ENCODE peak calls at places on chromosomes 16 and 17, in nine cellular contexts. X is SK-N-SH, F is Peyer's patch, L is thoracic aorta, A is GM10248, Y is fibroblast of pulmonary artery, U is mesothelial cell of epicardium, E is kidney epithelial cell, C is ascending aorta. I is an unnamed sample.

GRCh38 chr17:20991276-20992037 is 51.4 kb downstream of the USP22 start:
- DNase-seq in X (no peak), F (no peak), L (no peak), A (no peak), Y (no peak), U (no peak), E (no peak), C (peak), I (no peak)

GRCh38 chr16:49967012-49967559 is 57.9 kb upstream of the CNEP1R1 start:
- DNase-seq in X (peak), F (no peak), L (no peak), A (no peak), Y (no peak), U (no peak), E (no peak), C (no peak), I (no peak)

GRCh38 chr17:66008680-66009079 is 183.3 kb downstream of the CEP112 start:
- DNase-seq in X (no peak), F (no peak), L (no peak), A (no peak), Y (no peak), U (no peak), E (no peak), C (no peak), I (no peak)

GRCh38 chr17:51805765-51806164 is 352.7 kb downstream of the CA10 start:
- DNase-seq in X (no peak), F (no peak), L (no peak), A (no peak), Y (no peak), U (no peak), E (no peak), C (no peak), I (no peak)

GRCh38 chr16:88276591-88276990 is 106.2 kb upstream of the ZNF469 start:
- DNase-seq in X (no peak), F (no peak), L (no peak), A (no peak), Y (no peak), U (no peak), E (no peak), C (no peak), I (no peak)

GRCh38 chr16:86219655-86220445 is 290.5 kb upstream of the FOXF1 start:
- DNase-seq in X (no peak), F (no peak), L (no peak), A (no peak), Y (no peak), U (peak), E (no peak), C (peak), I (no peak)

GRCh38 chr17:43578699-43579569 is 32.8 kb upstream of the ETV4 start:
- DNase-seq in X (peak), F (peak), L (no peak), A (peak), Y (peak), U (no peak), E (no peak), C (no peak), I (peak)

GRCh38 chr16:67883146-67883871 is 1.4 kb upstream of the NRN1L start:
- DNase-seq in X (no peak), F (no peak), L (no peak), A (no peak), Y (no peak), U (no peak), E (no peak), C (no peak), I (no peak)

GRCh38 chr17:27157898-27158297 is 136.0 kb upstream of the WSB1 start:
- DNase-seq in X (no peak), F (no peak), L (no peak), A (no peak), Y (no peak), U (no peak), E (no peak), C (no peak), I (no peak)

GRCh38 chr16:5321925-5322324 is 224.3 kb upstream of the EEF2KMT start:
- DNase-seq in X (no peak), F (no peak), L (no peak), A (no peak), Y (no peak), U (no peak), E (no peak), C (no peak), I (no peak)

GRCh38 chr17:28643979-28644781 is 778 bp downstream of the BLTP2 start:
- DNase-seq in X (peak), F (peak), L (no peak), A (peak), Y (peak), U (peak), E (no peak), C (peak), I (peak)

GRCh38 chr17:49996121-49996494 is 1.1 kb upstream of the DLX3 start:
- DNase-seq in X (no peak), F (no peak), L (no peak), A (no peak), Y (no peak), U (no peak), E (no peak), C (no peak), I (no peak)

GRCh38 chr17:32909787-32910369 is 18.1 kb upstream of the TMEM98 start:
- DNase-seq in X (peak), F (peak), L (peak), A (peak), Y (peak), U (peak), E (peak), C (peak), I (peak)

GRCh38 chr16:60720060-60720459 is 1316.2 kb downstream of the CDH8 start:
- DNase-seq in X (no peak), F (no peak), L (no peak), A (no peak), Y (no peak), U (no peak), E (no peak), C (no peak), I (no peak)

GRCh38 chr17:309361-309888 is 43.2 kb downstream of the RPH3AL start:
- DNase-seq in X (peak), F (no peak), L (no peak), A (no peak), Y (no peak), U (peak), E (no peak), C (no peak), I (peak)

GRCh38 chr16:22206847-22207714 is 1.0 kb downstream of the EEF2K start:
- DNase-seq in X (peak), F (peak), L (peak), A (peak), Y (peak), U (peak), E (no peak), C (peak), I (peak)

GRCh38 chr17:50112694-50113093 is 17.3 kb downstream of the SAMD14 start:
- DNase-seq in X (no peak), F (no peak), L (no peak), A (no peak), Y (no peak), U (no peak), E (no peak), C (no peak), I (no peak)

GRCh38 chr17:56985371-56986162 is 7.6 kb downstream of the SCPEP1 start:
- DNase-seq in X (no peak), F (no peak), L (no peak), A (no peak), Y (no peak), U (no peak), E (no peak), C (no peak), I (no peak)

GRCh38 chr17:75514299-75515228 is 773 bp downstream of the CASKIN2 start:
- DNase-seq in X (peak), F (no peak), L (no peak), A (no peak), Y (no peak), U (peak), E (peak), C (no peak), I (peak)

GRCh38 chr17:64289652-64290051 is 26.6 kb upstream of the TEX2 start:
- DNase-seq in X (no peak), F (no peak), L (no peak), A (no peak), Y (no peak), U (no peak), E (no peak), C (no peak), I (no peak)

GRCh38 chr16:3143598-3144330 is 8.9 kb downstream of the ZNF213 start:
- DNase-seq in X (peak), F (no peak), L (no peak), A (no peak), Y (no peak), U (no peak), E (no peak), C (no peak), I (no peak)

GRCh38 chr17:81601525-81602120 is 35.3 kb downstream of the NPLOC4 start:
- DNase-seq in X (peak), F (no peak), L (no peak), A (peak), Y (peak), U (no peak), E (no peak), C (peak), I (peak)

GRCh38 chr17:12365805-12366204 is 299.9 kb upstream of the MYOCD start:
- DNase-seq in X (no peak), F (no peak), L (peak), A (no peak), Y (no peak), U (no peak), E (no peak), C (peak), I (no peak)

GRCh38 chr17:38815576-38816193 is 9.4 kb downstream of the CWC25 start:
- DNase-seq in X (no peak), F (no peak), L (no peak), A (no peak), Y (peak), U (no peak), E (peak), C (no peak), I (no peak)

GRCh38 chr17:43671075-43671692 is 9.5 kb upstream of the MEOX1 start:
- DNase-seq in X (no peak), F (no peak), L (no peak), A (no peak), Y (no peak), U (no peak), E (no peak), C (no peak), I (no peak)

GRCh38 chr17:76888661-76889060 is 20.5 kb downstream of the MGAT5B start:
- DNase-seq in X (no peak), F (no peak), L (no peak), A (no peak), Y (no peak), U (no peak), E (no peak), C (no peak), I (no peak)

GRCh38 chr17:34575182-34575581 is 4.2 kb upstream of the TMEM132E start:
- DNase-seq in X (no peak), F (no peak), L (no peak), A (no peak), Y (no peak), U (no peak), E (no peak), C (no peak), I (no peak)

GRCh38 chr17:74343526-74344284 is 17.7 kb downstream of the KIF19 start:
- DNase-seq in X (no peak), F (no peak), L (no peak), A (no peak), Y (no peak), U (no peak), E (no peak), C (no peak), I (no peak)

GRCh38 chr17:80765241-80766022 is 220.8 kb downstream of the RPTOR start:
- DNase-seq in X (no peak), F (no peak), L (no peak), A (no peak), Y (no peak), U (no peak), E (no peak), C (no peak), I (no peak)

GRCh38 chr16:88911148-88911945 is 44.9 kb upstream of the PABPN1L start:
- DNase-seq in X (peak), F (peak), L (no peak), A (no peak), Y (no peak), U (no peak), E (no peak), C (no peak), I (peak)

GRCh38 chr17:18038149-18038850 is 668 bp downstream of the ATPAF2 start:
- DNase-seq in X (no peak), F (no peak), L (no peak), A (peak), Y (no peak), U (no peak), E (no peak), C (no peak), I (no peak)

GRCh38 chr17:21297026-21297520 is 12.6 kb downstream of the MAP2K3 start:
- DNase-seq in X (peak), F (no peak), L (no peak), A (no peak), Y (no peak), U (no peak), E (no peak), C (no peak), I (no peak)

GRCh38 chr17:3626831-3627565 is 9.1 kb downstream of the SHPK start:
- DNase-seq in X (no peak), F (no peak), L (no peak), A (no peak), Y (no peak), U (no peak), E (no peak), C (no peak), I (no peak)

GRCh38 chr17:9021158-9021984 is at the start of gene NTN1:
- DNase-seq in X (peak), F (no peak), L (no peak), A (peak), Y (peak), U (peak), E (no peak), C (peak), I (no peak)

GRCh38 chr17:6545291-6545690 is 11.1 kb downstream of the PITPNM3 start:
- DNase-seq in X (no peak), F (no peak), L (no peak), A (no peak), Y (no peak), U (no peak), E (no peak), C (no peak), I (no peak)

GRCh38 chr16:17372383-17372782 is 98.4 kb downstream of the XYLT1 start:
- DNase-seq in X (no peak), F (no peak), L (no peak), A (no peak), Y (no peak), U (no peak), E (no peak), C (no peak), I (no peak)

GRCh38 chr17:77328823-77329740 is 188.3 kb downstream of the SEC14L1 start:
- DNase-seq in X (no peak), F (peak), L (no peak), A (no peak), Y (no peak), U (peak), E (no peak), C (peak), I (no peak)

GRCh38 chr16:51374790-51375189 is 223.7 kb upstream of the SALL1 start:
- DNase-seq in X (no peak), F (no peak), L (no peak), A (no peak), Y (no peak), U (no peak), E (no peak), C (no peak), I (no peak)

DNA sequence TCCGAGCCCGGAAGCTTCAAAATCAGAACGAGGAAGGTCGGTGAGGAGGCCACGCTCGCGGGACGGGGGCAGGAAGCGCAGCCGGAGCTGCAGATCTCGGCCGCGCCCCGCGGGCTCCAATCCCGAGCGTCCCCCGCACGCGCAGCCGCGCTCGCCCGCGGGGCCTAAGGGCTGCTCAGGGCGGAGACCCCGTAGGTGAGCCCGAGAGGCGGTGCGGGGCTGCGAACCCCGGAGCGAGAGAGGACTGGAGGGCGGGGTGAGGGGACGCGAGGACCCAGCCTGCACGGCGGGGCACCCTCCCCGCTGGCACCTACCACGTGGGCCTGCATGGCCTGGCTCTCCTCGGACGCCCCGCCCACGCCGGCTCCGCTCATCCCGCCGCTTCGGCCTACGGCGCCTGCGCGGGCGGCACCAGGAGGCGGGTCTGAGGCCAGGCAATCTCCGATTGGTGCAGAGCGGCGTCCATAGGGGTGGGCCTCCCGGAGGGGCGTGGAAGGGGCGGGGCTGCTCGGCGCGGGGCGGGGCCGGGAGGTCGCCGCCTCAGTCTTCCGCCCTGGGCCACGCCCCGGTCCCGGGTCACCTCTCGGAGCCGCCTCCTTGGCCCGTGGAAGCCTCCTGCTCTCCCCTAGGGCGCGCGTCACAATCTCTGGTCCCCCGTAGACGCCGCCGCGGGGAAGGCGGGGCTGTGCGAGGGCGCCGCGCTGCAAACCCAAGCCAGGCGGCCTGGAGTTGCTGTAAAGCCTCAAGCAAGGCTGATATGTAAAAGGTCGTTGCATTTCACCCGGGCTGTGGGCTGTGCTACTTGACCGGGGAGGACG is 27.8 kb upstream of the METRNL start:
- DNase-seq in X (peak), F (peak), L (peak), A (peak), Y (peak), U (peak), E (peak), C (peak), I (peak)
- TF ChIP-seq CTCF in X (no peak), F (no peak), L (no peak), A (no peak), Y (no peak), U (no peak), E (no peak), C (no peak), I (no peak)

GRCh38 chr16:72246423-72246822 is 74.5 kb upstream of the PMFBP1 start:
- DNase-seq in X (no peak), F (no peak), L (no peak), A (peak), Y (no peak), U (no peak), E (no peak), C (no peak), I (no peak)
- TF ChIP-seq CTCF in X (no peak), F (no peak), L (no peak), A (no peak), Y (no peak), U (no peak), E (no peak), C (no peak), I (no peak)

DNA sequence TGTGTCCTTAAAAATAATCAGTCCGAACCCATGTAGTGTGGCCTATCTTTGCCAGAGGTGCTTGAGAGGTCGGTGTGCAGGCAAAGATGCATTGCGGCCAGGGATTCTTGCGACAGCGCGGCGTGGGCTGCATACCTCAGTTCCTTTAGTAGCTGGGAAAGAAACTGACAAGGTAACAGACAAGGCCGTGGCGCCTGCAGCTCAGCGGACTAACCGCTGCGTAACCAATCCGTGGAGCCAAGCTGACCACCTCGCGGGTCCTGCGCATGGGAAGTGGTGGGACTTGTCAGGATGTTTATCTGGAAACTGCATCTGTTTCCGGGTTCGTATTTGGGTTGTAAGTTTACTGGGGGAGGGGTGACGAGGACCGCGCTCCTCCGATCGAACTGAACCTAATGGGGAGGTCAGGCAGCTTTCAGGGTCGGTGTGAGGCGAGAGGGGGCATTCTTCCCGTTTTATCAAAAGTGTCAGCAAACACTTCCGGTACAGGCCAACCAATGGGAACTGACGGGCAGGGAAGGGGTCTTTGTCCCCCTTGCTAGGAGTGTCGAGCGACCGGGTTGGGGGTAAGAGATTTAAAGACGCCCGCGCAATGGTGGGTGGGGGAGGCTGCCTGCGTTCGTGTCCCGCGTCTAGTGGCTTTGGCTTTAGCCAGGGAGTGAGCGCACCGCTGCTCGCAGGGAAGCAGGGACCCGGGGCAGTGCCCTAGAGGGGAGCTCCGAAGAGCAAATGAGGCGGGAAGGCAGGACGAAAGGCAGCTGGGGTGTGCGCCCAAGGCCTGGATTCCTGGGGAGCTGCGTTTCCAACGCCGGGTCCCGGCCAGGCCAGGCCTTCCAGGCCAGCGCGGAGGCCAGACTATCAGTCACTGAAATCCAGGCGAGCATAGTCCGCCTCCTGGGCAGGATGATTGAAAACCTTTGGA is 7.0 kb downstream of the IRX6 start:
- DNase-seq in X (no peak), F (no peak), L (no peak), A (no peak), Y (no peak), U (no peak), E (no peak), C (no peak), I (no peak)
- TF ChIP-seq CTCF in X (no peak), F (no peak), L (no peak), A (no peak), Y (no peak), U (no peak), E (no peak), C (no peak), I (no peak)

DNA sequence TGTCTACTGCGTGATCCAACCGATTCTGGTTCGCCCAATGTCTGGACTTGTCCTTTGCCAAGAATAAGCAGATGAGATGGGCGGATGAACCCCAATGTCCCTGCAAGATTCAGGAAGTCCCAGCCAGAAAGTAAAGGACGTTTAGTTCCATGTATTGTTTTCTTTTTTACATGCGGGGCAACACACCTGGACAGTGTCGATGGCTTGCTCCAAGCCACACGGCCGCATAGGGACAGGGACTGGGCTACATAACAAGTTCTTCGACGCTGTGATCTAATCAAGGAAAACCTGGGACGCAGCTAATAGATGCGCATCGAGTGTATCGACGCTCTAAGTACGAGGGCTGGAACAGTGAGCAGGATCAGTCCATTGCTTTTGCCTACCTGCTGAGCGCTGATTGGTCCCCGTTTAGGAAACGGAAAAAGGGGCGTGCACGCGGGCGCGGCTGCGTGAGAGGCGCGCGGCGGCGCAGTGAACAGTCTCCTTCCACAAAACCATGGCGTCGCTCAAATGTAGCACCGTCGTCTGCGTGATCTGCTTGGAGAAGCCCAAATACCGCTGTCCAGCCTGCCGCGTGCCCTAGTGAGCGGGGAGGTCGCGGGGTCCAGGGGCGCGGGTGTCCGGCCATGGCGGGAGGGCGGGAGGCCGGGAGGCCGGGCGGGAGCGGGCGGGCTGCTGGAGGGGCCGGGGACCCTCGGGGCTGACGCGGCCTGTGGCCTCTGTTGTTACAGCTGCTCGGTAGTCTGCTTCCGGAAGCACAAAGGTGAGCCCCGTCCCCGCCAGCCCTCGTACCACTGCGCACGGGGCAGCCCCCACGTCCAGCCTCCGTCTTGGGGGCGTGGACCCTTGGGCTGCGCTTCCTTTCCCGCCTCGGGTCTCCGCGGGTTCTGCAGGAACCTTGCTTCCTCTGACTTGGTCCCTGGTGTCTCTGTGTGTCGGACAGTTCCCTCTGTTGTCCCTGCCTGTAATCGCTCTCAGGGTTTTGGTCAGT is at the start of gene ZNHIT3:
- DNase-seq in X (peak), F (peak), L (peak), A (peak), Y (peak), U (peak), E (peak), C (peak), I (peak)
- TF ChIP-seq CTCF in X (no peak), F (no peak), L (no peak), A (no peak), Y (no peak), U (no peak), E (no peak), C (no peak), I (no peak)